ENCODE peak calls at places on chromosome 4, in four cellular contexts. Z, C, S and O are unnamed samples. For H3K27me3, the result is how much of the 10 kb centered on the place peaks cover.

GRCh38 chr4:175827510-175827909 is 15.4 kb upstream of the GPM6A start:
- DNase-seq in Z (no peak), C (no peak), S (no peak), O (no peak)

GRCh38 chr4:121462660-121463261 is 81.9 kb upstream of the QRFPR start:
- DNase-seq in Z (no peak), C (no peak), S (peak), O (peak)

GRCh38 chr4:8261851-8262535 is 7.6 kb upstream of the HTRA3 start:
- DNase-seq in Z (no peak), C (no peak), S (no peak), O (no peak)

GRCh38 chr4:123997736-123998449 is 601.3 kb downstream of the SPRY1 start:
- DNase-seq in Z (no peak), C (no peak), S (no peak), O (no peak)

GRCh38 chr4:177728361-177729152 is 286.3 kb upstream of the AGA start:
- DNase-seq in Z (no peak), C (no peak), S (peak), O (no peak)

GRCh38 chr4:23040539-23040938 is 347.8 kb downstream of the GBA3 start:
- DNase-seq in Z (no peak), C (no peak), S (no peak), O (no peak)

GRCh38 chr4:16199132-16199531 is 27.1 kb downstream of the TAPT1 start:
- DNase-seq in Z (no peak), C (no peak), S (peak), O (no peak)

GRCh38 chr4:82745173-82745842 is 53.3 kb downstream of the SCD5 start:
- DNase-seq in Z (no peak), C (no peak), S (no peak), O (no peak)

GRCh38 chr4:43776371-43776770 is 672.2 kb downstream of the KCTD8 start:
- DNase-seq in Z (no peak), C (no peak), S (peak), O (no peak)

GRCh38 chr4:81237791-81238190 is 22.8 kb upstream of the PRKG2 start:
- DNase-seq in Z (no peak), C (no peak), S (no peak), O (no peak)

GRCh38 chr4:81666491-81666890 is 194.8 kb upstream of the RASGEF1B start:
- DNase-seq in Z (no peak), C (no peak), S (no peak), O (no peak)

GRCh38 chr4:102439835-102440234 is 61.3 kb upstream of the NFKB1 start:
- DNase-seq in Z (no peak), C (no peak), S (peak), O (no peak)

GRCh38 chr4:14771091-14771490 is 231.2 kb upstream of the CPEB2 start:
- DNase-seq in Z (no peak), C (no peak), S (no peak), O (no peak)

GRCh38 chr4:53075162-53075785 is 213.2 kb downstream of the RASL11B start:
- DNase-seq in Z (peak), C (no peak), S (no peak), O (no peak)

GRCh38 chr4:70715097-70715496 is 6.7 kb upstream of the RUFY3 start:
- DNase-seq in Z (no peak), C (no peak), S (no peak), O (no peak)

GRCh38 chr4:146336413-146336807 is 122.1 kb downstream of the REELD1 start:
- DNase-seq in Z (no peak), C (no peak), S (peak), O (no peak)

GRCh38 chr4:15262396-15262795 is 165.4 kb upstream of the C1QTNF7 start:
- DNase-seq in Z (no peak), C (no peak), S (no peak), O (no peak)

GRCh38 chr4:11468901-11469300 is 40.2 kb upstream of the HS3ST1 start:
- DNase-seq in Z (no peak), C (no peak), S (no peak), O (no peak)

GRCh38 chr4:17785858-17786257 is 4.4 kb upstream of the FAM184B start:
- DNase-seq in Z (no peak), C (no peak), S (no peak), O (no peak)

GRCh38 chr4:100494166-100494565 is 23.7 kb downstream of the EMCN start:
- DNase-seq in Z (no peak), C (no peak), S (no peak), O (no peak)

GRCh38 chr4:12414181-12414812 is 985.6 kb upstream of the HS3ST1 start:
- DNase-seq in Z (no peak), C (no peak), S (no peak), O (no peak)

GRCh38 chr4:125693233-125693632 is 378.5 kb downstream of the FAT4 start:
- DNase-seq in Z (no peak), C (no peak), S (no peak), O (no peak)

GRCh38 chr4:69095301-69095731 is 958 bp upstream of the UGT2B7 start:
- DNase-seq in Z (no peak), C (no peak), S (peak), O (no peak)

GRCh38 chr4:38889143-38889542 is 21.5 kb downstream of the FAM114A1 start:
- DNase-seq in Z (peak), C (no peak), S (peak), O (no peak)

GRCh38 chr4:152500798-152501434 is 35.0 kb downstream of the FBXW7 start:
- DNase-seq in Z (peak), C (peak), S (peak), O (peak)

GRCh38 chr4:180150818-180151217 is 2092.4 kb upstream of the TENM3 start:
- DNase-seq in Z (no peak), C (no peak), S (no peak), O (no peak)

GRCh38 chr4:140769209-140769608 is 13.0 kb upstream of the TBC1D9 start:
- DNase-seq in Z (no peak), C (no peak), S (no peak), O (no peak)
- TF ChIP-seq YY1 in Z (no peak), C (no peak), S (no peak), O (no peak)

DNA sequence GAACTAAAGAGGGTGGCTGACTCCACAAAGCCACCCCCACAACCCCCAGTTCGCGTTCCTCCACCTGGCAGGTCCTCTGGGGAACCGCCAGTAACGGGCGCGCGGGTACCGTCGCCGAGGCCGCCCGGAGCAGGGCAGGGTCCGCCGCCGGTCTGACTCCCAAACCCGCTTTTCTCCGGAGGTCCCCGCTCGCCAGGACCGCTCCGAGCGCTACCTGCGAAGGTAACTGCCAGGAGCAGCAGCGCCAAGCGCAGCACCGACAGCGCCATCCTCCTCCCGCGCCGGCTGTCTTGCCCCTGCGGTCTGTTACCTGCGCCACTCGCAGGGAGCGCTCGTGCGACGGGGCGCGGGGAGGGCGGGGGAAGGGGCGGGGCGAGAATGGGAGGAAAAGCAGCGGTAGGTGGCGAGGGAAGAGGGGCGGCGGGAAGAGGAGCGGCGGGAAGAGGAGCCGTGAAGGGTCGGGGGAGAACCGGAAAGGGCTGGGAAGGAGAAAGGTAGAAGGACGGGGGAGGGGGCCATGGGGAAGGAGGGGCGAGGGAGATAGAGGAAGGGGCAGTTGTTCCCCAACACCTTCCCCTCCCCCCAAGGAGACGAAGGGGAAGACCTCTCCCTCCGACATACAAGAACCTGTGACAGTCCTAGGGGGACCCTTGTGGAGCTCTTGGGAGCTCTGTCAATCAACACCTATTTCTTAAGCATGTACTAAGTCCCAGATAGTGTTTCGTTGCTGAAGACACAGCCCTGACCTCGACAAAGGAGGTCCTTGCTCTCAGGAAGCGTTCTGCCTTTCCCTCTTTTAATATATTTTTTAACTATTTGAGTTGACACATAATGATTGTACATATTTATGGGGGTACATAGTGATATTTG is at the start of gene SPINK2:
- DNase-seq in Z (no peak), C (peak), S (no peak), O (peak)
- H3K27me3 ChIP-seq in Z (under half), C (under half), S (under half), O (under half)

GRCh38 chr4:4633431-4633830 is 91.6 kb upstream of the STX18 start:
- DNase-seq in Z (no peak), C (no peak), S (no peak), O (no peak)

GRCh38 chr4:4627111-4627510 is 85.3 kb upstream of the STX18 start:
- DNase-seq in Z (no peak), C (no peak), S (no peak), O (no peak)

GRCh38 chr4:4625488-4625887 is 83.6 kb upstream of the STX18 start:
- DNase-seq in Z (no peak), C (no peak), S (no peak), O (no peak)

GRCh38 chr4:4627906-4628305 is 86.1 kb upstream of the STX18 start:
- DNase-seq in Z (no peak), C (no peak), S (no peak), O (no peak)

DNA sequence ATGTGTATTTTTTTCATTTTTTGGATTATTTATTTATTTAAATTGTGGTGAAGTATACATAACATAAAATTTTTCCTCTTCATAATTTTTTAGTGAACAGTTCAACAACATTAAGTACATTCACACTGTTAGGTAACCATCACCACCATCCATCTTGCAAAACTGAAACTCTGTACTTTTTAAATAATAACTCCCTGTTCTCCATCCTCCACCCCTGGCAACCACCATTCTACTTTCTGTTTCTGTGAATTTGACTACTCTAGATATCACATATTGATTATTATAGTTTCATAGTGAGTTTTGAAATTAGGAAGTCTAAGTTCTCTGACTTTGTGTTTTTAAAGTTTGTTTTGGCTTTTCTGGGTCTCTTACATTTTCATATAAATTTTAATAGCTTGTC is 89.3 kb upstream of the STX18 start:
- DNase-seq in Z (peak), C (no peak), S (no peak), O (no peak)
- TF ChIP-seq SUZ12 in Z (no peak), C (no peak), S (no peak), O (no peak)

DNA sequence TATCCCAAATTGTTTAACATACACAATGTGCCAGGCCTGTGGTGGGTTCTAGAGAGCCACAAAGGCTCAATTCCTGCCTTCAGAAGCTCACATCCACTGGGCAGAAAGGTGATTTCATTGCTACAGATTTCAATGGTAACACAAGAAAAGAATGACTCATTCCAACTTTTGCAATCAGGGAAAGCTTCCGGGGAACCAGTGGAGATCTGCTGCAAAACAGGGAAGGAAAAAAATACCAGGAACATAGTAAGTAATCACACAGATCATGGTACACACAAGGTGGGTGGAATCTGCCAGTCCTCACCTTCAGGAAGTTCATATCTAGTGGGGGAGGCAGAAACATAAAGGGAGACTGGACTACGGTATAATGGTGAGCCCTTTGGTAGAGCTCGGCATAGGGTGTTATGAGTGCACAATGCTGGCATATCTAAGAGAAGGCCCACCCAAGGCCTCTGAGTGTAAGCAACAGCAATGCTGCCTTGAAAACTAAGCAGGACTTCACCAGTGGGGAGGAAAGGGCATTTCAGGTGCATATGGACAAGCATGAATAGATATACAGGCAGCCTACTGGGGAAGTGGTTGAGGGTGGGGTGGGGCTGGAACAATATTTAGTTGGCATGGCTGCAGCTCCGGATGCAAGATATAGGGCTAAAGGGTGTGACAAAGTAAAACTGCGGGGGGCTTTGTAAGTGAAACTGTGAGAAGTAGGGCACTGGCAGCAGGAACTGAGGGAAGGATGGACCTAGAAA is 24.2 kb downstream of the GPRIN3 start:
- DNase-seq in Z (no peak), C (no peak), S (peak), O (no peak)
- TF ChIP-seq YY1 in Z (no peak), C (no peak), S (no peak), O (no peak)

GRCh38 chr4:173535932-173536331 is 5.9 kb upstream of the HAND2 start:
- DNase-seq in Z (no peak), C (no peak), S (no peak), O (no peak)
- H3K27me3 ChIP-seq in Z (under half), C (half or more), S (half or more), O (half or more)

GRCh38 chr4:72006576-72006975 is 25.2 kb upstream of the NPFFR2 start:
- DNase-seq in Z (no peak), C (no peak), S (no peak), O (no peak)
- TF ChIP-seq SUZ12 in Z (no peak), C (no peak), S (no peak), O (no peak)

DNA sequence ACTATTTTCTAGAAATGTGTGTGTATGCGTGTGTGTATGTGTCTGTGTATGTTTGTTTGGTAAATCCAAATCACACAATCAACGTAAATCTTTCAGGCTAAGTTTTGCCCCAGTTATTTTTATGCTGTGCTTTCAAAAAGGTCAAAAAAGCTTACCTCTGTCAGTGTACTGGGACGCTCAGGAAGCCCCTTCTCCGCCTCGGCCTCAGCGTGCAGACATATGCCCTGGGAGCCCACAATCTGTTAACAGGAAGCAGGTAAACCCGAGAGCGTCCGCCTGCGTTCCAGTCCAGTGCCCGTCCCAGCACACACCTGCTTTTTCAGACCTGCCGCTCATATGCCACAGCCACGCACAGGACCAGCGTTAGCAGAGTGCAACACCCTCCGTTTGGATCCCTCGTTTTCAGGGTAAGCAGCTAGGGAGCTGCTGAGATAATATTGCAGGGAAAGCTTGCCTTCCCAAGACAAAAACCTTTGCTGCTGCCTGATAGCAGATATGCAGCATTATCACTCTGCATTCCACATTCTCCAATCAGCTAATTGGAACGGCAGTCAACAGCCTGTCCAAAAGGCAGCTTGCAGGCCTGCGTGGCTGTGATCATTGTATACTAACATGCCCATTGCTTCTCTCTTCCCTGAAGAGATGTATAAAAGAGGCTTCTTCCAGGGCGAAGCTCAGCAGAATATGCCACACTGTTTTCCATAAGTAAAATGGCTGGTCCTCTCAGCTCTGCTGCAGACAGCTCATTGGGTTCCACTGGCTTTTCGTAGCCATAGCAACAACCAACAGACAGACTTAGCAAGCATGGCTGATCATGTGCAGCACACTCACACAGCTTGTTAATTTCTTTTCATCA is at the start of gene SORBS2:
- DNase-seq in Z (peak), C (no peak), S (peak), O (no peak)
- TF ChIP-seq YY1 in Z (peak), C (peak), S (peak), O (no peak)

GRCh38 chr4:144356941-144357381 is 216.4 kb upstream of the GYPA start:
- DNase-seq in Z (no peak), C (no peak), S (no peak), O (no peak)

GRCh38 chr4:144357970-144358369 is 217.5 kb upstream of the GYPA start:
- DNase-seq in Z (no peak), C (no peak), S (no peak), O (no peak)

GRCh38 chr4:144355809-144356757 is 215.6 kb upstream of the GYPA start:
- DNase-seq in Z (peak), C (no peak), S (peak), O (peak)

GRCh38 chr4:144363890-144364289 is 223.4 kb upstream of the GYPA start:
- DNase-seq in Z (no peak), C (no peak), S (no peak), O (no peak)

GRCh38 chr4:144360394-144360793 is 219.9 kb upstream of the GYPA start:
- DNase-seq in Z (no peak), C (no peak), S (no peak), O (no peak)
- H3K27me3 ChIP-seq in Z (under half), C (under half), S (under half), O (under half)

GRCh38 chr4:186146443-186146842 is 41.9 kb downstream of the FAM149A start:
- DNase-seq in Z (no peak), C (no peak), S (no peak), O (no peak)

GRCh38 chr4:186149872-186150271 is 41.5 kb upstream of the CYP4V2 start:
- DNase-seq in Z (no peak), C (peak), S (peak), O (no peak)

GRCh38 chr4:186148335-186148975 is 42.9 kb upstream of the CYP4V2 start:
- DNase-seq in Z (no peak), C (no peak), S (no peak), O (no peak)

GRCh38 chr4:186144596-186145569 is 40.4 kb downstream of the FAM149A start:
- DNase-seq in Z (no peak), C (no peak), S (no peak), O (peak)

DNA sequence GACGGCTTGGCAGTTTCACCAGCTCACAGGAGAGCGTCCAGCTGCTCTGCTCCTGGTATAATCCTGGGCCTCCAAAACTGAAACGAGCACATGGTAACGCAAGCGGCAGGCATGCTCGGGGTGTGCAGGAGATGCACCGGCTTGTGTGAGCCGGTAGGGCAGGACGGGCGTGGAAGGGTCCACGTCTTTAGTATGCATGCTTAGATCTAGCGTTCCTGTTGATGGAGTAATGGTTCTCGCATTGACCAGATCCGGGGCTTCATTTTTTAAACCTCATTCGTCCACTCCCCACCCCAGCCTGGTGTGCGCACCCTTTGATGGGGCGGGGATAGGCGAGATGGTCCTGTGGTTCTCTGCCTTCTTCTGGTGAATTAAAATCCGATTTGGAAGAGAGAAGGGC is 39.7 kb downstream of the FAM149A start:
- DNase-seq in Z (no peak), C (no peak), S (no peak), O (no peak)
- TF ChIP-seq SUZ12 in Z (no peak), C (no peak), S (no peak), O (no peak)